ENCODE peak calls at places on chromosomes 5 and 9, in four cellular contexts. One of them, this sample, is unnamed.

GRCh38 chr5:138110266-138110963 is 26.6 kb downstream of the WNT8A start:
- DNase-seq in NCI-H1092: peak; percentile 7
- DNase-seq in Daoy: peak; percentile 84
- DNase-seq in HEK293T: peak; percentile 52
- DNase-seq in this sample: no peak

GRCh38 chr9:97046228-97046627 is 7.3 kb upstream of the CTSV start:
- DNase-seq in NCI-H1092: peak; percentile 9
- DNase-seq in Daoy: peak; percentile 83
- DNase-seq in HEK293T: no peak
- DNase-seq in this sample: peak; percentile 54

GRCh38 chr5:74589204-74590056 is 51.1 kb downstream of the ENC1 start:
- DNase-seq in NCI-H1092: no peak
- DNase-seq in Daoy: no peak
- DNase-seq in HEK293T: no peak
- DNase-seq in this sample: no peak

GRCh38 chr9:34190996-34191892 is 12.4 kb downstream of the UBAP1 start:
- DNase-seq in NCI-H1092: no peak
- DNase-seq in Daoy: peak; percentile 49
- DNase-seq in HEK293T: no peak
- DNase-seq in this sample: no peak

GRCh38 chr9:19171271-19171670 is 44.0 kb upstream of the PLIN2 start:
- DNase-seq in NCI-H1092: no peak
- DNase-seq in Daoy: no peak
- DNase-seq in HEK293T: no peak
- DNase-seq in this sample: no peak

GRCh38 chr5:142748568-142749249 is 21.5 kb upstream of the ARHGAP26 start:
- DNase-seq in NCI-H1092: peak; percentile 16
- DNase-seq in Daoy: peak; percentile 52
- DNase-seq in HEK293T: peak; percentile 41
- DNase-seq in this sample: peak; percentile 28

GRCh38 chr5:172714491-172715420 is 56.2 kb downstream of the DUSP1 start:
- DNase-seq in NCI-H1092: peak; percentile 19
- DNase-seq in Daoy: peak; percentile 77
- DNase-seq in HEK293T: peak; percentile 83
- DNase-seq in this sample: no peak

GRCh38 chr9:107727113-107727780 is 237.7 kb upstream of the KLF4 start:
- DNase-seq in NCI-H1092: no peak
- DNase-seq in Daoy: no peak
- DNase-seq in HEK293T: no peak
- DNase-seq in this sample: no peak

GRCh38 chr5:76367623-76368366 is 35.3 kb upstream of the IQGAP2 start:
- DNase-seq in NCI-H1092: no peak
- DNase-seq in Daoy: peak; percentile 17
- DNase-seq in HEK293T: no peak
- DNase-seq in this sample: no peak

GRCh38 chr5:174204914-174205313 is 159.4 kb downstream of the NSG2 start:
- DNase-seq in NCI-H1092: no peak
- DNase-seq in Daoy: no peak
- DNase-seq in HEK293T: no peak
- DNase-seq in this sample: peak; percentile 28

GRCh38 chr9:28832168-28832567 is 1258.9 kb upstream of the C9orf72 start:
- DNase-seq in NCI-H1092: no peak
- DNase-seq in Daoy: no peak
- DNase-seq in HEK293T: no peak
- DNase-seq in this sample: no peak

GRCh38 chr9:19290103-19290502 is 59.6 kb downstream of the DENND4C start:
- DNase-seq in NCI-H1092: no peak
- DNase-seq in Daoy: no peak
- DNase-seq in HEK293T: no peak
- DNase-seq in this sample: no peak

GRCh38 chr5:139190125-139190524 is 8.0 kb downstream of the SIL1 start:
- DNase-seq in NCI-H1092: no peak
- DNase-seq in Daoy: no peak
- DNase-seq in HEK293T: no peak
- DNase-seq in this sample: no peak

GRCh38 chr9:88749420-88749819 is 214.4 kb downstream of the NXNL2 start:
- DNase-seq in NCI-H1092: no peak
- DNase-seq in Daoy: peak; percentile 76
- DNase-seq in HEK293T: no peak
- DNase-seq in this sample: no peak

GRCh38 chr5:72848474-72849428 is 32.3 kb downstream of the TNPO1 start:
- DNase-seq in NCI-H1092: no peak
- DNase-seq in Daoy: peak; percentile 51
- DNase-seq in HEK293T: peak; percentile 54
- DNase-seq in this sample: no peak

This sample was measured in NT2/D1.